ENCODE peak calls at places on chromosomes 1 and 21, in four cellular contexts. Q is occipital lobe, J is GM12891, K is kidney glomerular epithelial cell. H is an unnamed sample.
A peak's percentile ranks its signal among the peaks of the same experiment; 100 is the strongest.

GRCh38 chr1:231387770-231388669 is 34.1 kb downstream of the EGLN1 start:
- DNase-seq in Q (no peak), J (no peak), K (peak; percentile 50), H (no peak)

GRCh38 chr1:114756949-114757454 is 782 bp downstream of the CSDE1 start:
- DNase-seq in Q (no peak), J (no peak), K (no peak), H (peak; percentile 16)

GRCh38 chr1:27967884-27968466 is 8.2 kb downstream of the XKR8 start:
- DNase-seq in Q (no peak), J (no peak), K (no peak), H (no peak)

GRCh38 chr21:46111857-46112730 is 14.2 kb downstream of the COL6A2 start:
- DNase-seq in Q (no peak), J (peak; percentile 10), K (no peak), H (no peak)

GRCh38 chr21:21831036-21831435 is 832.8 kb downstream of the NCAM2 start:
- DNase-seq in Q (no peak), J (no peak), K (no peak), H (no peak)

GRCh38 chr1:11736746-11737639 is 1.1 kb downstream of the AGTRAP start:
- DNase-seq in Q (no peak), J (no peak), K (peak; percentile 63), H (peak; percentile 33)

GRCh38 chr1:182806015-182806678 is 16.6 kb downstream of the NPL start:
- DNase-seq in Q (no peak), J (no peak), K (no peak), H (peak; percentile 54)

GRCh38 chr21:42513151-42513984 is at the start of gene SLC37A1:
- DNase-seq in Q (no peak), J (peak; percentile 50), K (no peak), H (peak; percentile 41)

GRCh38 chr1:56545711-56546110 is 33.7 kb downstream of the PLPP3 start:
- DNase-seq in Q (no peak), J (no peak), K (no peak), H (no peak)

GRCh38 chr1:31811605-31812004 is 4.2 kb downstream of the SPOCD1 start:
- DNase-seq in Q (peak; percentile 85), J (no peak), K (no peak), H (peak; percentile 77)

GRCh38 chr1:173481195-173481772 is 4.1 kb downstream of the PRDX6 start:
- DNase-seq in Q (no peak), J (no peak), K (no peak), H (no peak)

GRCh38 chr21:14875704-14876364 is 189.0 kb downstream of the NRIP1 start:
- DNase-seq in Q (no peak), J (no peak), K (peak; percentile 73), H (no peak)

GRCh38 chr1:182235952-182236650 is 155.5 kb downstream of the GLUL start:
- DNase-seq in Q (peak; percentile 37), J (no peak), K (peak; percentile 12), H (peak; percentile 98)

GRCh38 chr1:164773146-164773545 is 214.2 kb downstream of the PBX1 start:
- DNase-seq in Q (no peak), J (no peak), K (no peak), H (no peak)

GRCh38 chr21:28427356-28428022 is 565.2 kb downstream of the LTN1 start:
- DNase-seq in Q (no peak), J (no peak), K (no peak), H (no peak)

GRCh38 chr1:96978867-96979266 is 257.3 kb downstream of the PTBP2 start:
- DNase-seq in Q (no peak), J (no peak), K (no peak), H (no peak)

GRCh38 chr21:42799948-42800347 is 79.4 kb downstream of the WDR4 start:
- DNase-seq in Q (no peak), J (no peak), K (no peak), H (no peak)

GRCh38 chr1:229714964-229715603 is 89.0 kb downstream of the URB2 start:
- DNase-seq in Q (no peak), J (no peak), K (no peak), H (no peak)